ENCODE peak calls at places on chromosomes 1 and 21, in eight cellular contexts. U, R, B, Y, P, V, D and J are unnamed samples. For H3K36me3, the result is how much of the 10 kb centered on the place peaks cover.

GRCh38 chr21:45204395-45204794 is 83.3 kb downstream of the POFUT2 start:
- DNase-seq in U (no peak), R (no peak), B (no peak), Y (no peak), P (no peak), V (no peak), D (no peak), J (no peak)

GRCh38 chr1:243495032-243495431 is 239.2 kb downstream of the SDCCAG8 start:
- DNase-seq in U (no peak), R (no peak), B (no peak), Y (no peak), P (no peak), V (no peak), D (no peak), J (no peak)

GRCh38 chr21:33848252-33848953 is 67.2 kb downstream of the ATP5PO start:
- DNase-seq in U (no peak), R (no peak), B (no peak), Y (no peak), P (no peak), V (no peak), D (no peak), J (peak)

GRCh38 chr1:181630838-181631237 is 147.5 kb downstream of the CACNA1E start:
- DNase-seq in U (no peak), R (no peak), B (no peak), Y (no peak), P (no peak), V (no peak), D (peak), J (no peak)

GRCh38 chr1:225880210-225880584 is 2.0 kb downstream of the TMEM63A start:
- DNase-seq in U (peak), R (no peak), B (no peak), Y (no peak), P (no peak), V (peak), D (no peak), J (no peak)

GRCh38 chr1:218718977-218719376 is 373.8 kb downstream of the TGFB2 start:
- DNase-seq in U (no peak), R (no peak), B (peak), Y (no peak), P (peak), V (no peak), D (no peak), J (no peak)

GRCh38 chr21:36203603-36203889 is 46.9 kb downstream of the DOP1B start:
- DNase-seq in U (no peak), R (no peak), B (peak), Y (no peak), P (peak), V (no peak), D (peak), J (peak)

GRCh38 chr1:154718566-154718965 is 110.6 kb upstream of the ADAR start:
- DNase-seq in U (no peak), R (no peak), B (no peak), Y (no peak), P (no peak), V (no peak), D (no peak), J (no peak)

GRCh38 chr1:17167783-17168479 is 37.0 kb upstream of the PADI1 start:
- DNase-seq in U (no peak), R (no peak), B (peak), Y (no peak), P (peak), V (no peak), D (no peak), J (peak)

GRCh38 chr1:23742670-23743286 is 493 bp upstream of the ELOA start:
- DNase-seq in U (no peak), R (peak), B (no peak), Y (no peak), P (peak), V (no peak), D (no peak), J (peak)

GRCh38 chr1:182205378-182206022 is 144.0 kb upstream of the ZNF648 start:
- DNase-seq in U (no peak), R (no peak), B (no peak), Y (peak), P (no peak), V (no peak), D (no peak), J (peak)

GRCh38 chr1:52477876-52478275 is 73.5 kb downstream of the PRPF38A start:
- DNase-seq in U (no peak), R (no peak), B (no peak), Y (peak), P (no peak), V (no peak), D (no peak), J (no peak)

GRCh38 chr1:22252902-22253790 is 110.2 kb upstream of the WNT4 start:
- DNase-seq in U (no peak), R (no peak), B (no peak), Y (no peak), P (no peak), V (no peak), D (no peak), J (no peak)

GRCh38 chr1:115089443-115090340 is at the start of gene TSPAN2:
- DNase-seq in U (peak), R (peak), B (peak), Y (peak), P (peak), V (peak), D (peak), J (no peak)

GRCh38 chr1:90579212-90579802 is 137.8 kb downstream of the BARHL2 start:
- DNase-seq in U (no peak), R (no peak), B (peak), Y (peak), P (peak), V (no peak), D (no peak), J (peak)

GRCh38 chr1:240414237-240414636 is 197.7 kb downstream of the GREM2 start:
- DNase-seq in U (no peak), R (no peak), B (peak), Y (no peak), P (peak), V (no peak), D (no peak), J (peak)

GRCh38 chr1:172351761-172352161 is 68.7 kb upstream of the C1orf105 start:
- DNase-seq in U (no peak), R (no peak), B (peak), Y (no peak), P (peak), V (no peak), D (no peak), J (no peak)

GRCh38 chr1:193558491-193559028 is 372.1 kb upstream of the B3GALT2 start:
- DNase-seq in U (no peak), R (peak), B (peak), Y (no peak), P (peak), V (no peak), D (no peak), J (peak)

GRCh38 chr1:218671573-218671972 is 326.4 kb downstream of the TGFB2 start:
- DNase-seq in U (no peak), R (no peak), B (no peak), Y (no peak), P (peak), V (no peak), D (no peak), J (no peak)

GRCh38 chr1:177632923-177633322 is 336.9 kb downstream of the SEC16B start:
- DNase-seq in U (no peak), R (no peak), B (no peak), Y (no peak), P (no peak), V (no peak), D (no peak), J (no peak)

GRCh38 chr1:2202843-2203601 is 8.4 kb upstream of the FAAP20 start:
- DNase-seq in U (no peak), R (no peak), B (no peak), Y (no peak), P (no peak), V (peak), D (peak), J (no peak)

GRCh38 chr1:40849801-40850592 is 12.2 kb downstream of the CITED4 start:
- DNase-seq in U (peak), R (peak), B (peak), Y (peak), P (peak), V (peak), D (peak), J (peak)

GRCh38 chr1:42317308-42317707 is 17.7 kb downstream of the FOXJ3 start:
- DNase-seq in U (no peak), R (no peak), B (no peak), Y (no peak), P (no peak), V (no peak), D (no peak), J (no peak)

GRCh38 chr1:212962509-212962908 is 12.2 kb downstream of the VASH2 start:
- DNase-seq in U (no peak), R (no peak), B (no peak), Y (no peak), P (no peak), V (no peak), D (no peak), J (no peak)

GRCh38 chr1:206909167-206909882 is 12.1 kb downstream of the IL24 start:
- DNase-seq in U (peak), R (no peak), B (no peak), Y (peak), P (no peak), V (peak), D (peak), J (peak)

GRCh38 chr1:85303440-85304162 is 27.2 kb upstream of the BCL10 start:
- DNase-seq in U (no peak), R (no peak), B (no peak), Y (no peak), P (no peak), V (no peak), D (no peak), J (no peak)

GRCh38 chr1:85306236-85306635 is 29.8 kb upstream of the BCL10 start:
- DNase-seq in U (no peak), R (no peak), B (no peak), Y (no peak), P (no peak), V (no peak), D (no peak), J (no peak)

GRCh38 chr1:85311818-85312217 is 35.4 kb upstream of the BCL10 start:
- DNase-seq in U (no peak), R (no peak), B (no peak), Y (no peak), P (no peak), V (no peak), D (no peak), J (no peak)

GRCh38 chr1:85308837-85309350 is 32.5 kb upstream of the BCL10 start:
- DNase-seq in U (no peak), R (no peak), B (no peak), Y (no peak), P (no peak), V (no peak), D (no peak), J (no peak)

DNA sequence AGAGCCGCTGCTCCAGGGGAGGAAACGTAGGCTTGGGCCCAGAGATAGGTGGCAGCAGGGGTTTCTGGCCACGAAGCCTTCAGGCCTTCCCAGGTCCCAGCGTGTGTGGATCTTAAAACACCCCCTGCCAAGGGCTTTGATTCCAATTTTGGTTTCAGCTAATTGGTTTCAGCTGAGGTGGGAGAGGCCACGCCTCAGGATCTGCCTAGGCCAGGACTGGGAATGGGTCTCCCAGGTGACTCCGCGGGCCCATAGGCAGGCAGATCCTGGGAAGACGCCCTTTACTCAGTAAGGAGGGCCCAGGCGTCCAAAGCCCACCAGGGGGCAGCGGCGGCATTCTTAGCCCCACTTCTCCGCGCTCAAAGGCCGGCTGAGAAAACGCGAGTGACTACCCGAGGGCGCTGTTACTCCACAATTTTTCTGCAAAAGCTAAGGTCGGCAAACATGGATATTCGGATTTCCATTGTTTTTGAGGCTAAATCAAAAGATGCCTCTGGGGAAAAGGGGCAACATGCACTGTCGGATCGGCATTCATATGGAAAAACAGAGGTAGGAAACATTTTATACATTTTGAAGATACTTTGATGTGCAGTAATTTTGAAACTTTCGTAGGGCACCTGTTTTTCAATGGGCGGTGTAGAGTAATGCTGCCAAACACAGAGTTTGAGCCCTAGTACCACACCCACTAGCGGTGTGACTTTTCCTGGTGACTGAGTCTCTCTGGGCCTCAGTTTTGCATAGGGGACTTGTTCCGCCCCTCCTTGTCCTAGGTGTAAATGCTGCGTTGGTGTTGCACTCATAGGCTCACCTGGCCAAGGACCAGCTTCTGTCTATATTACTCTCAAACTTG is 31.8 kb upstream of the BCL10 start:
- DNase-seq in U (peak), R (peak), B (peak), Y (peak), P (peak), V (peak), D (peak), J (peak)
- H3K4me3 ChIP-seq in U (no peak), R (no peak), B (no peak), Y (no peak), P (no peak), V (peak), D (no peak), J (no peak)

DNA sequence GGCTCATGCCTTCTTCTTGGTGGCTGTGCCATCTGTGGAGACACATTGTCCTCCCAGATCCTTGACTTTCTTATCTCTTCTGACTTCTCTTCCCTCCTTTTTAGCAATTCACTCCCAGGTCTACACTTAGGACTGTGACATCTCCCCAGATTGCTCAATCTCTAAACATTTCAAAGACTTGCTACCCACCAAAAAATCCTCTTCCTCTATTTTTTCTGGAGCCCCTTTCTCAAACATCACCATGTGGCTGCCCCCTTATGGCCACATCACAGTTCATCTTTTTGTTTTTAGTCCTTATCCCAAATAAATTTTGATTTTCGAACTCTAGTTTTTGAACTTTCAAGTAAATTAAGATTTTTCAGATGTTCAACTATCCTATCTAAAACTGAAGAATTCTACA is 148.6 kb upstream of the HOOK1 start:
- DNase-seq in U (no peak), R (no peak), B (no peak), Y (no peak), P (no peak), V (no peak), D (no peak), J (no peak)
- TF ChIP-seq CTCF in U (no peak), R (no peak), B (peak), Y (no peak), P (peak), V (no peak), D (no peak), J (no peak)

DNA sequence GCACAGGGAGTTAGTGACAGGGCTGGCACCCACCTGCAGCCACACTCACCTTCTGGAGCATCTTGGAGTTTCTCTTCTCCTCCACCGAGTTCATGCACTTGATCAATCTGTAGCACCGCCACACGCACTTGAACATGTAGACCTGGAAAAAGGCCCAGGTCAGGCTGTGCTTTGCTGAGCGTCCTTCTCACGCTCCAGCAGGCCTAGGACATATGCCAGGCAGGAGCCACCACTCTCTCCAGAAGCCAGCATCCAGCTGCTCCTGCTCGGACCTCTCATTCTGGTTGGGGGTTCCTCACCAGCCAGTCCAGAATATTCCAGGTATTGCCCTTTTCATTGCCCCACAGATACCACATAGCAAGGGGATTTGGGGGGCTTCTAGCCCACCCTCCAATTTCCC is 11.7 kb upstream of the MATN1 start:
- DNase-seq in U (peak), R (no peak), B (no peak), Y (no peak), P (no peak), V (no peak), D (no peak), J (no peak)
- H3K36me3 ChIP-seq in U (under half), R (under half), B (under half), Y (under half), P (under half), V (half or more), D (under half), J (under half)

GRCh38 chr1:9419642-9420041 is 119.6 kb upstream of the SLC25A33 start:
- DNase-seq in U (no peak), R (peak), B (no peak), Y (no peak), P (no peak), V (no peak), D (no peak), J (no peak)

GRCh38 chr1:9422921-9423505 is 116.3 kb upstream of the SLC25A33 start:
- DNase-seq in U (no peak), R (no peak), B (no peak), Y (no peak), P (no peak), V (no peak), D (no peak), J (no peak)

GRCh38 chr1:9422321-9422720 is 116.9 kb upstream of the SLC25A33 start:
- DNase-seq in U (no peak), R (no peak), B (no peak), Y (no peak), P (no peak), V (no peak), D (no peak), J (no peak)

GRCh38 chr1:9420835-9421532 is 118.3 kb upstream of the SLC25A33 start:
- DNase-seq in U (no peak), R (no peak), B (no peak), Y (no peak), P (no peak), V (no peak), D (no peak), J (no peak)

GRCh38 chr1:9421533-9421873 is 117.8 kb upstream of the SLC25A33 start:
- DNase-seq in U (no peak), R (no peak), B (no peak), Y (no peak), P (no peak), V (no peak), D (no peak), J (no peak)
- H3K4me3 ChIP-seq in U (no peak), R (no peak), B (no peak), Y (no peak), P (no peak), V (no peak), D (no peak), J (no peak)

GRCh38 chr1:155834296-155834926 is 22.6 kb downstream of the GON4L start:
- DNase-seq in U (no peak), R (no peak), B (peak), Y (no peak), P (peak), V (no peak), D (no peak), J (peak)

GRCh38 chr1:155835548-155835947 is 21.5 kb downstream of the GON4L start:
- DNase-seq in U (no peak), R (no peak), B (no peak), Y (no peak), P (no peak), V (no peak), D (no peak), J (no peak)

GRCh38 chr1:155844860-155845259 is 12.2 kb downstream of the GON4L start:
- DNase-seq in U (no peak), R (no peak), B (no peak), Y (no peak), P (no peak), V (no peak), D (no peak), J (no peak)

DNA sequence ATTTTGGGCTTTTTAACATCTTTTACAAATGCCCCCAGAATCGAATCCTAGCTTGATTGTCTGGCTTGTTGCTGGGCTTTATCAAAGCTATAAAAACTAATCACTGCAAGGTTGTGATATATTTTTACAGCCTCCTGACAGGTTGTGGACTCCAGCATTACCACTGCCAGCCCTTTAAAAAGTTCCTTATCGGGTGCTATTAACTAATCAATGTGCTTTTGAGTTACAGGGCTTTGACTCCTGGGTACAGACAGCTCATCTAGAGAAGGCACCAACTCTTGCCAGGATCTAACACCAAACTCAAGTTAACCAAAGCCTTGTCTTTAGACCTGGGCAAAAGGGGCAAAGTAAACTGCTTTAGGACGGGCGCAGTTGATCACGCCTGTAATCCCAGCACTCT is 16.6 kb downstream of the GON4L start:
- DNase-seq in U (no peak), R (no peak), B (no peak), Y (no peak), P (no peak), V (no peak), D (no peak), J (no peak)
- TF ChIP-seq CTCF in U (no peak), R (no peak), B (no peak), Y (no peak), P (no peak), V (no peak), D (no peak), J (no peak)